ENCODE peak calls at places on chromosomes 16 and 17, in four cellular contexts. A, N, I and F are unnamed samples.

GRCh38 chr17:48723555-48724239 is 712 bp downstream of the PRAC2 start:
- DNase-seq in A (peak), N (no peak), I (no peak), F (no peak)

GRCh38 chr17:63483038-63483437 is 6.2 kb downstream of the ACE start:
- DNase-seq in A (no peak), N (no peak), I (no peak), F (no peak)

GRCh38 chr17:79361221-79361734 is 249.6 kb downstream of the RBFOX3 start:
- DNase-seq in A (no peak), N (no peak), I (no peak), F (no peak)

GRCh38 chr17:35521150-35521549 is 16.3 kb downstream of the SLFN12L start:
- DNase-seq in A (no peak), N (no peak), I (no peak), F (no peak)

GRCh38 chr17:56599566-56599965 is 6.1 kb downstream of the NOG start:
- DNase-seq in A (no peak), N (no peak), I (no peak), F (no peak)

GRCh38 chr16:3938843-3939624 is 58.5 kb upstream of the CREBBP start:
- DNase-seq in A (peak), N (peak), I (peak), F (peak)

GRCh38 chr17:13864551-13864950 is 204.8 kb upstream of the COX10 start:
- DNase-seq in A (no peak), N (no peak), I (no peak), F (no peak)

GRCh38 chr16:13350000-13350399 is 448.6 kb downstream of the SHISA9 start:
- DNase-seq in A (no peak), N (no peak), I (no peak), F (no peak)

GRCh38 chr16:1112506-1113184 is 16.6 kb upstream of the C1QTNF8 start:
- DNase-seq in A (no peak), N (no peak), I (no peak), F (no peak)

GRCh38 chr17:81417049-81417878 is 22.0 kb downstream of the BAHCC1 start:
- DNase-seq in A (no peak), N (no peak), I (no peak), F (no peak)

GRCh38 chr16:66412182-66412581 is 14.9 kb upstream of the BEAN1 start:
- DNase-seq in A (no peak), N (no peak), I (no peak), F (no peak)

GRCh38 chr16:49675417-49675816 is 180.5 kb downstream of the ZNF423 start:
- DNase-seq in A (no peak), N (no peak), I (no peak), F (no peak)

GRCh38 chr17:79812969-79813825 is 16.3 kb upstream of the CBX8 start:
- DNase-seq in A (no peak), N (no peak), I (peak), F (no peak)

GRCh38 chr17:30310562-30310961 is 18.8 kb upstream of the BLMH start:
- DNase-seq in A (no peak), N (no peak), I (no peak), F (no peak)

DNA sequence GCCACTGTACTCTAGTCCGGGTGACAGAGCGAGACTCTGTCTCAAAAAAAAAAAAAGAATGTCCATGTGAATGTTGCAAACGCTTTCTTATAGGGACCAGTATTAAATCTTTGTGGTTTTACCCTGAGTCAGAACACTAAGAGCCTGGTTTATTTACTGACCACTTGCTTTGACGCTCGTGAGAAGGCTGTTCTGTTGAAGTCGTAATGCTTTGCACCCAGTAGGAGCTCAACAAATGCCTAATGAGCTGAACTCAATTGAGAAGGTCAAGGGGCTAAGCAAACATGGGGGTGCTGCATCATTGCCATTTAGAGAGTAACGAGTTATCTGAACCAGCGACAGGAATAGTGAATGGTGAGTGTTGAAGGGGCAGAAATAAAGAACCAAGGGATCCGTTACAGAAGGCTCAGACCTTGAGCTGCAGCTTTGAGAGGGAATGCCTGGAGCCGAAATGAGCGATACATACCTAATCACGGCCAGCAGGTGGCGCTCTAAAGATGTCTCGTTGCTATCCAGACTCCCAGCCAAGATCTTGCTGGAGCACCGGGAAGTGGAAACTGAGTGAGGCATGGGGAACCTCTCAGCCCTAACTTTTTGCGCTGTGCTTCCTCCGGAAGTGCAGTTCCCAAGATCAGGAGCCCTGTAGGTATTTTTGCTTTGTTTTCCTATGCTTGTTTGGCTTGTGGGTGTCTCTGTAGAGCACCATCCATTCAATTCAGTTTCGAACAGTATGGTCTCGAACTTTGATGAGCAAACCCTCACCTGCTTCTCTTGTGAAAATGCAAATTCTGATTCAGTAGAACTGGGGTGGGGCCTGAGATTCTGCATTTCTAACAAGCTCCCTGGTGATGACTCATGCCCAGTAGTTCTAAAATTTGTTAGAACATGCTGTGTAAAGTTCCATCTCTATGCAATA is 12.6 kb upstream of the RNF222 start:
- DNase-seq in A (peak), N (peak), I (peak), F (peak)
- TF ChIP-seq CTCF in A (peak), N (peak), I (peak), F (peak)

GRCh38 chr17:17823433-17824118 is 13.2 kb downstream of the SREBF1 start:
- DNase-seq in A (peak), N (peak), I (peak), F (peak)

GRCh38 chr17:17822189-17822978 is 14.4 kb downstream of the SREBF1 start:
- DNase-seq in A (no peak), N (peak), I (no peak), F (no peak)

GRCh38 chr17:17824780-17825614 is 11.8 kb downstream of the SREBF1 start:
- DNase-seq in A (no peak), N (peak), I (no peak), F (no peak)

GRCh38 chr17:17826340-17826708 is 10.5 kb downstream of the SREBF1 start:
- DNase-seq in A (no peak), N (no peak), I (no peak), F (no peak)

GRCh38 chr17:17824119-17824779 is 12.5 kb downstream of the SREBF1 start:
- DNase-seq in A (no peak), N (peak), I (no peak), F (no peak)
- H3K4me3 ChIP-seq in A (peak), N (peak), I (peak), F (peak)

GRCh38 chr16:58815188-58815888 is 81.2 kb upstream of the GOT2 start:
- DNase-seq in A (no peak), N (no peak), I (no peak), F (peak)
- TF ChIP-seq CTCF in A (no peak), N (no peak), I (no peak), F (no peak)

DNA sequence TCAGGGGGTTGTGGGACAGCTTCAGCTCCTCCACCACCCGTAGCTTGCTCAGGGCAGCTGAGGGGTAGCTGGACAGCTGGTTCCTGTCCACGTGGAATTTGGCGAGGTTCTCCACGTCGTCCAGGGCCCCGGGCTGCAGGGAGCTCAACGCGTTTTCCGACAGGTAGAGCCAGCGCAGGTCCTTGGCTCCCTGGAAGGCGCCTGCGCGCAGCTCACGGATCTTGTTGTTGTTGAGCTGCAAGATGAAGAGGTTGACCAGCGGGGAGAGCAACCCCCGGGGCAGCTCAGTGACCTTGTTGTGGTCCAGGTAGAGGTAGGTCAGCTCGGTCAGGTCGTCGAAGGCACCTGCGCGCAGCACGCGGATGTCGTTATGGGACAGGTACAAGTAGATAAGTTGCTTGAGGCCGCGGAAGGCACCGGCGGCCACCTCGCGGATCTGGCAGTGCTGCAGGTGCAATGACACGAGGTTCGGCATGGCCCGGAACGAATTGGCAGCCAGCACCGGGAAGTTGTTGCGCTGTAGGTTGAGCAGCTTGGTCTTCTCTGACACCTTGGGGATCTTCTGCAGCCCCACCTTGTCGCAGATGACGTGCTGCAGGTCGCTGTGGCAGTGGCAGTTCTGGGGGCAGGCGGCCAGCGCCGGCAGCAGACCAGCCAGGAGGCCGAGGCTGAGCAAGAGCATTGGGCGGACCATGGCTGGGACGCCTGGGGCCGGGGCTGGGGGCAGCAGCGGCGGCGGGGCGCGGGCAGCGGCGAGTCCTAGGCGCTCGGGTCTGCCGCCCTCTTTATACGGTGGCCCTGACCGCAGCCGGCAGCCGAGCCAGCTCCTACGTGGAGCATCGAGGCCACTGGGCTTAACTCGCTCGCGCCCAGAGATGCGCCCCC is at the start of gene CHAD:
- DNase-seq in A (no peak), N (no peak), I (no peak), F (no peak)
- H3K4me3 ChIP-seq in A (no peak), N (peak), I (no peak), F (no peak)

DNA sequence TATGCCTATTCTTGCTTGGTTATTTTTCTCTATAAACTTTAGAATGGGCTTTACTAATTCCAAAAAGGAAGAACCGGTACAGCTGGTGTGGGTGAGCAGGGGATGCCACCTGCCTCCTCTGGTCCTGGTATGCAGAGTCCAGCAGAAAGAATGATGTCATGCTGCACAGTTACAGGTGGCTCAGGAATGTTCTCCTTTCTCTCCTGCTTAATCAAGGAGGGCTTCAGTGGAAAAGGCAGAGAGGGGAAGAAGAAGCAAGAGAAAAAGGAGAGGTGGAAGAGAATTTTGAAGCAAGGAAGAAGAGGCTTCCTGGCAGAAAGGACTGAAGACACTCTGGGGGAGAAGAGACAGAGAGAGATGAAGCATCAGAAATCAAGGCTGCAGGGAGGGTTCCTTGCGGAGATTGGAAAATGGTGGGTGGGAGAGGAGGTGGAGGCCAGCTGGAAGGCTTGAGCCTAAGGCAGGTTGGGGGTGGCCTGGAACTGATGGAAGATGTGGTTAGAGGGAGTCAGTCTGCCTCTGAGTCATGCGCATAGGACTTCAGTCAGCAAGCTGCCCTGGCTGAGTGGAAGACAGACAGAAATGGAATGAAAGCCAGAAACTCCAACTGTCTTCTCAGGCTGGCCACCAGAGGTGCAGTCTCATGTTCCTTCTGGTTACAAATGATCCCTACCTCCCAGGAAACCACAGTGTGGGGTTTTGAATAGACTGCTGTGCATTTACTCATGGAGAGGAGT is 64.6 kb upstream of the CRHR1 start:
- DNase-seq in A (peak), N (no peak), I (peak), F (peak)
- TF ChIP-seq CTCF in A (peak), N (no peak), I (peak), F (peak)